ENCODE peak calls at places on chromosomes 11 and 22, in ten cellular contexts. J, T, L, M, G, R, Y, C, Q and I are unnamed samples.

GRCh38 chr11:69138265-69138664 is 17.5 kb upstream of the SMIM38 start:
- DNase-seq in J (no peak), T (peak; percentile 65), L (no peak), M (no peak), G (no peak), R (peak; percentile 83), Y (no peak), C (peak; percentile 71), Q (no peak), I (no peak)

GRCh38 chr11:18492888-18493287 is 33.9 kb downstream of the TSG101 start:
- DNase-seq in J (no peak), T (peak; percentile 52), L (no peak), M (no peak), G (no peak), R (no peak), Y (no peak), C (no peak), Q (no peak), I (no peak)

GRCh38 chr22:19885841-19886592 is 31.3 kb upstream of the GNB1L start:
- DNase-seq in J (no peak), T (no peak), L (no peak), M (no peak), G (no peak), R (no peak), Y (peak; percentile 18), C (peak; percentile 31), Q (peak; percentile 44), I (no peak)

GRCh38 chr22:26471522-26471921 is 12.1 kb downstream of the HPS4 start:
- DNase-seq in J (no peak), T (peak; percentile 92), L (no peak), M (no peak), G (no peak), R (peak; percentile 80), Y (no peak), C (peak; percentile 81), Q (no peak), I (no peak)

GRCh38 chr22:50700387-50701075 is 27.9 kb downstream of the SHANK3 start:
- DNase-seq in J (no peak), T (no peak), L (no peak), M (no peak), G (peak; percentile 87), R (no peak), Y (no peak), C (no peak), Q (peak; percentile 34), I (no peak)

GRCh38 chr11:94762208-94762607 is 5.9 kb upstream of the AMOTL1 start:
- DNase-seq in J (no peak), T (peak; percentile 88), L (no peak), M (no peak), G (no peak), R (peak; percentile 53), Y (no peak), C (no peak), Q (no peak), I (no peak)

GRCh38 chr11:120637131-120637530 is 125.6 kb downstream of the GRIK4 start:
- DNase-seq in J (no peak), T (no peak), L (no peak), M (no peak), G (no peak), R (no peak), Y (no peak), C (no peak), Q (no peak), I (no peak)

GRCh38 chr22:19357270-19358105 is 66.0 kb upstream of the CLTCL1 start:
- DNase-seq in J (no peak), T (peak; percentile 6), L (no peak), M (no peak), G (no peak), R (no peak), Y (no peak), C (peak; percentile 49), Q (no peak), I (no peak)

GRCh38 chr11:14538271-14538925 is 18.2 kb upstream of the PSMA1 start:
- DNase-seq in J (no peak), T (no peak), L (no peak), M (no peak), G (no peak), R (no peak), Y (no peak), C (no peak), Q (no peak), I (no peak)